ENCODE peak calls at places on chromosome 19, in four cellular contexts. Q, X, O and A are unnamed samples.
A peak's percentile ranks its signal among the peaks of the same experiment; 100 is the strongest.

GRCh38 chr19:39752795-39753194 is 15.0 kb upstream of the CLC start:
- DNase-seq in Q (no peak), O (no peak), X (no peak), A (no peak)

GRCh38 chr19:53908106-53908932 is 759 bp upstream of the CACNG7 start:
- DNase-seq in O (peak; percentile 50), X (peak; percentile 54), Q (no peak), A (peak; percentile 20)

GRCh38 chr19:47676811-47677210 is 36.4 kb upstream of the EHD2 start:
- DNase-seq in X (no peak), Q (no peak), O (no peak), A (no peak)

GRCh38 chr19:17522988-17523872 is 11.8 kb downstream of the PGLS start:
- DNase-seq in X (peak; percentile 76), O (no peak), Q (no peak), A (peak; percentile 13)

GRCh38 chr19:21082011-21082975 is at the start of gene ZNF714:
- DNase-seq in X (peak; percentile 89), Q (peak; percentile 64), O (peak; percentile 87), A (peak; percentile 77)

GRCh38 chr19:35213678-35214632 is 14.6 kb downstream of the FAM187B start:
- DNase-seq in O (peak; percentile 28), X (peak; percentile 57), Q (peak; percentile 75), A (peak; percentile 93)

GRCh38 chr19:50379602-50380001 is 3.3 kb downstream of the NR1H2 start:
- DNase-seq in O (no peak), X (no peak), Q (no peak), A (no peak)

GRCh38 chr19:55336101-55336500 is 3.6 kb upstream of the KMT5C start:
- DNase-seq in Q (no peak), O (no peak), X (no peak), A (no peak)

GRCh38 chr19:4052114-4052992 is 14.3 kb downstream of the ZBTB7A start:
- DNase-seq in Q (no peak), O (no peak), X (peak; percentile 70), A (no peak)

GRCh38 chr19:49233163-49233562 is 75.6 kb downstream of the TRPM4 start:
- DNase-seq in X (no peak), Q (no peak), O (no peak), A (no peak)

GRCh38 chr19:50333737-50334617 is 4.8 kb upstream of the KCNC3 start:
- DNase-seq in O (peak; percentile 71), Q (peak; percentile 75), X (peak; percentile 87), A (no peak)

GRCh38 chr19:55581828-55582223 is 1.2 kb upstream of the ZNF579 start:
- DNase-seq in O (no peak), X (no peak), Q (no peak), A (no peak)

GRCh38 chr19:38264486-38265212 is at the start of gene SPINT2:
- DNase-seq in O (peak; percentile 67), X (peak; percentile 55), Q (no peak), A (no peak)

GRCh38 chr19:5131031-5131865 is 162.3 kb downstream of the KDM4B start:
- DNase-seq in O (no peak), Q (peak; percentile 19), X (no peak), A (no peak)

GRCh38 chr19:13002389-13002898 is 7.2 kb downstream of the NFIX start:
- DNase-seq in O (no peak), Q (no peak), X (peak; percentile 77), A (no peak)

GRCh38 chr19:46955813-46956371 is 63.7 kb upstream of the NPAS1 start:
- DNase-seq in O (no peak), X (no peak), Q (no peak), A (no peak)

GRCh38 chr19:30742539-30742938 is 370.4 kb downstream of the ZNF536 start:
- DNase-seq in X (no peak), Q (no peak), O (no peak), A (no peak)

GRCh38 chr19:12255372-12255771 is 39.3 kb downstream of the ZNF44 start:
- DNase-seq in O (no peak), X (no peak), Q (no peak), A (no peak)